ENCODE peak calls at places on chromosomes 1 and 21, in five cellular contexts. X, K, U, P and G are unnamed samples.

GRCh38 chr1:101996830-101997485 is at the start of gene OLFM3:
- DNase-seq in X (no peak), K (no peak), U (no peak), P (peak), G (peak)

GRCh38 chr1:178055779-178056471 is 38.0 kb upstream of the RASAL2 start:
- DNase-seq in X (no peak), K (no peak), U (no peak), P (peak), G (no peak)

GRCh38 chr1:29824478-29825273 is 588.4 kb downstream of the PTPRU start:
- DNase-seq in X (no peak), K (no peak), U (no peak), P (no peak), G (no peak)

GRCh38 chr1:160400646-160401486 is 502 bp downstream of the VANGL2 start:
- DNase-seq in X (no peak), K (no peak), U (no peak), P (peak), G (no peak)

GRCh38 chr1:175250027-175250426 is 57.5 kb upstream of the KIAA0040 start:
- DNase-seq in X (no peak), K (no peak), U (no peak), P (no peak), G (no peak)

GRCh38 chr21:42341776-42342542 is 8.8 kb downstream of the TFF2 start:
- DNase-seq in X (no peak), K (no peak), U (no peak), P (no peak), G (no peak)

GRCh38 chr1:52321051-52321450 is 45.0 kb downstream of the CC2D1B start:
- DNase-seq in X (no peak), K (no peak), U (no peak), P (no peak), G (no peak)

GRCh38 chr1:222777463-222777862 is 37.4 kb upstream of the DISP1 start:
- DNase-seq in X (no peak), K (no peak), U (no peak), P (no peak), G (no peak)

GRCh38 chr1:40755052-40755451 is 28.5 kb upstream of the KCNQ4 start:
- DNase-seq in X (no peak), K (no peak), U (no peak), P (no peak), G (no peak)

GRCh38 chr1:9671377-9672140 is 20.0 kb downstream of the PIK3CD start:
- DNase-seq in X (no peak), K (no peak), U (no peak), P (no peak), G (no peak)

GRCh38 chr1:116498789-116499628 is 71.8 kb downstream of the CD58 start:
- DNase-seq in X (no peak), K (peak), U (peak), P (peak), G (peak)

GRCh38 chr1:12640237-12640957 is 3.5 kb upstream of the AADACL4 start:
- DNase-seq in X (no peak), K (no peak), U (no peak), P (no peak), G (no peak)

GRCh38 chr1:59692591-59692990 is 122.2 kb upstream of the HOOK1 start:
- DNase-seq in X (peak), K (no peak), U (no peak), P (no peak), G (peak)

GRCh38 chr1:209473023-209473422 is 110.5 kb upstream of the CAMK1G start:
- DNase-seq in X (no peak), K (no peak), U (no peak), P (no peak), G (no peak)

GRCh38 chr1:9628541-9629444 is 22.7 kb upstream of the PIK3CD start:
- DNase-seq in X (no peak), K (peak), U (peak), P (no peak), G (no peak)

GRCh38 chr1:28190996-28191645 is 14.6 kb upstream of the PTAFR start:
- DNase-seq in X (no peak), K (no peak), U (no peak), P (no peak), G (no peak)

GRCh38 chr1:41466146-41466545 is 18.3 kb downstream of the EDN2 start:
- DNase-seq in X (no peak), K (no peak), U (no peak), P (no peak), G (no peak)

GRCh38 chr1:104353580-104353979 is 603.9 kb downstream of the AMY1C start:
- DNase-seq in X (no peak), K (no peak), U (no peak), P (no peak), G (no peak)

GRCh38 chr1:239893127-239893731 is 198.5 kb upstream of the FMN2 start:
- DNase-seq in X (no peak), K (no peak), U (no peak), P (no peak), G (no peak)

GRCh38 chr1:3066250-3066711 is 2.7 kb upstream of the PRDM16 start:
- DNase-seq in X (no peak), K (no peak), U (no peak), P (peak), G (no peak)

GRCh38 chr1:3002349-3003038 is 18.8 kb upstream of the ACTRT2 start:
- DNase-seq in X (no peak), K (no peak), U (no peak), P (no peak), G (no peak)